ENCODE peak calls at places on chromosomes 2 and 18, in nine cellular contexts. N, Z, Y, O, T, U, D, M and G are unnamed samples.

GRCh38 chr2:117058366-117058765 is 756.1 kb upstream of the DDX18 start:
- DNase-seq in D (no peak), M (no peak), Z (no peak), T (no peak), Y (no peak), O (no peak), U (no peak), N (no peak), G (no peak)

GRCh38 chr18:45441110-45441842 is 174.0 kb upstream of the SLC14A2 start:
- DNase-seq in U (no peak), M (peak; percentile 30), N (peak; percentile 8), Y (no peak), T (no peak), D (peak; percentile 20), Z (no peak), O (peak; percentile 15), G (no peak)

GRCh38 chr2:19086351-19086750 is 272.1 kb downstream of the OSR1 start:
- DNase-seq in O (peak; percentile 51), U (no peak), T (no peak), N (no peak), M (no peak), D (no peak), Y (no peak), Z (no peak), G (no peak)

GRCh38 chr2:137888845-137889244 is 75.4 kb upstream of the HNMT start:
- DNase-seq in N (no peak), T (no peak), O (peak; percentile 50), U (no peak), D (peak; percentile 6), M (peak; percentile 54), Y (peak; percentile 37), Z (no peak), G (no peak)

GRCh38 chr18:12637901-12638633 is 19.8 kb downstream of the SPIRE1 start:
- DNase-seq in U (no peak), Z (no peak), T (no peak), O (no peak), D (no peak), M (no peak), N (peak; percentile 68), Y (no peak), G (no peak)

GRCh38 chr18:60676807-60677206 is 304.2 kb upstream of the MC4R start:
- DNase-seq in T (no peak), M (no peak), Z (no peak), U (no peak), D (no peak), N (no peak), O (peak; percentile 50), Y (no peak), G (no peak)

GRCh38 chr18:12048827-12049175 is 44.8 kb upstream of the ANKRD62 start:
- DNase-seq in U (no peak), N (peak; percentile 2), T (no peak), Z (no peak), M (no peak), O (no peak), D (no peak), Y (no peak), G (no peak)

GRCh38 chr18:77096936-77097886 is 35.4 kb downstream of the MBP start:
- DNase-seq in O (peak; percentile 59), T (no peak), Y (no peak), U (no peak), Z (no peak), D (peak; percentile 94), M (peak; percentile 84), N (no peak), G (no peak)

GRCh38 chr18:45787346-45787745 is 38.1 kb upstream of the SIGLEC15 start:
- DNase-seq in M (no peak), D (no peak), Y (no peak), N (no peak), Z (no peak), T (no peak), U (no peak), O (no peak), G (no peak)

GRCh38 chr18:55038162-55038561 is 78.9 kb upstream of the CCDC68 start:
- DNase-seq in O (no peak), U (no peak), D (no peak), M (no peak), T (no peak), N (peak; percentile 26), Y (no peak), Z (no peak), G (no peak)

GRCh38 chr2:168583710-168584521 is 127.8 kb downstream of the CERS6 start:
- DNase-seq in Z (no peak), M (no peak), O (no peak), T (no peak), D (no peak), Y (no peak), U (no peak), N (peak; percentile 37), G (no peak)

GRCh38 chr2:12884713-12885282 is 168.1 kb downstream of the TRIB2 start:
- DNase-seq in M (no peak), O (no peak), T (no peak), Z (no peak), N (peak; percentile 72), D (no peak), U (no peak), Y (no peak), G (peak; percentile 37)

GRCh38 chr2:113218283-113219091 is 44.7 kb downstream of the PSD4 start:
- DNase-seq in N (peak; percentile 59), O (no peak), D (no peak), Y (no peak), Z (no peak), M (no peak), T (peak; percentile 58), U (no peak), G (no peak)

GRCh38 chr2:166067204-166067603 is 60.6 kb downstream of the SCN1A start:
- DNase-seq in N (no peak), U (no peak), O (no peak), T (no peak), M (no peak), Y (no peak), Z (no peak), D (no peak), G (no peak)

GRCh38 chr2:128439231-128440086 is 120.8 kb upstream of the HS6ST1 start:
- DNase-seq in D (no peak), Z (no peak), Y (no peak), M (no peak), O (no peak), N (no peak), U (no peak), T (no peak), G (no peak)

GRCh38 chr2:42238644-42239288 is 69.6 kb downstream of the EML4 start:
- DNase-seq in U (no peak), Z (peak; percentile 65), D (peak; percentile 19), O (no peak), Y (no peak), N (peak; percentile 5), M (peak; percentile 46), T (no peak), G (no peak)

GRCh38 chr2:190618030-190618429 is 30.9 kb upstream of the NAB1 start:
- DNase-seq in Y (no peak), T (no peak), Z (no peak), M (no peak), D (no peak), N (no peak), O (peak; percentile 35), U (no peak), G (no peak)